ENCODE peak calls at places on chromosome 7, in seven cellular contexts. L, K, D, P, B, S and J are unnamed samples.

GRCh38 chr7:7183833-7184463 is 1.6 kb downstream of the C1GALT1 start:
- DNase-seq in L (no peak), K (peak), D (no peak), P (no peak), B (no peak), S (no peak), J (peak)

GRCh38 chr7:106862317-106863183 is 2.5 kb upstream of the PIK3CG start:
- DNase-seq in L (peak), K (peak), D (no peak), P (no peak), B (no peak), S (no peak), J (peak)

GRCh38 chr7:126727930-126728331 is 524.8 kb downstream of the GRM8 start:
- DNase-seq in L (no peak), K (no peak), D (no peak), P (peak), B (no peak), S (no peak), J (peak)

GRCh38 chr7:8063706-8064297 is 95.2 kb downstream of the GLCCI1 start:
- DNase-seq in L (peak), K (peak), D (no peak), P (no peak), B (no peak), S (no peak), J (no peak)

GRCh38 chr7:100673942-100674431 is 447 bp downstream of the GNB2 start:
- DNase-seq in L (no peak), K (peak), D (no peak), P (no peak), B (no peak), S (peak), J (peak)

GRCh38 chr7:79790863-79791262 is 337.4 kb upstream of the MAGI2 start:
- DNase-seq in L (peak), K (no peak), D (no peak), P (no peak), B (no peak), S (no peak), J (no peak)

GRCh38 chr7:50672045-50672444 is 106.8 kb upstream of the DDC start:
- DNase-seq in L (no peak), K (no peak), D (no peak), P (no peak), B (no peak), S (no peak), J (no peak)

GRCh38 chr7:34558026-34558425 is 100.0 kb upstream of the NPSR1 start:
- DNase-seq in L (no peak), K (no peak), D (no peak), P (no peak), B (no peak), S (no peak), J (no peak)

GRCh38 chr7:15561840-15562239 is at the start of gene AGMO:
- DNase-seq in L (no peak), K (peak), D (no peak), P (peak), B (no peak), S (peak), J (peak)

GRCh38 chr7:104926905-104927454 is 87.0 kb upstream of the KMT2E start:
- DNase-seq in L (no peak), K (no peak), D (no peak), P (peak), B (no peak), S (no peak), J (no peak)

GRCh38 chr7:138935438-138936079 is 45.6 kb downstream of the KIAA1549 start:
- DNase-seq in L (peak), K (peak), D (no peak), P (peak), B (no peak), S (no peak), J (peak)

GRCh38 chr7:159147246-159147645 is 2.6 kb upstream of the VIPR2 start:
- DNase-seq in L (no peak), K (no peak), D (no peak), P (no peak), B (no peak), S (no peak), J (no peak)

GRCh38 chr7:152520861-152521302 is 85.1 kb upstream of the KMT2C start:
- DNase-seq in L (no peak), K (no peak), D (no peak), P (no peak), B (no peak), S (no peak), J (peak)

GRCh38 chr7:798921-799470 is 33.3 kb upstream of the SUN1 start:
- DNase-seq in L (no peak), K (no peak), D (no peak), P (no peak), B (no peak), S (no peak), J (no peak)

GRCh38 chr7:38382627-38383026 is 109.2 kb upstream of the TARP start:
- DNase-seq in L (peak), K (no peak), D (no peak), P (no peak), B (no peak), S (no peak), J (peak)

GRCh38 chr7:112042631-112043030 is 163.6 kb downstream of the DOCK4 start:
- DNase-seq in L (no peak), K (no peak), D (no peak), P (no peak), B (no peak), S (no peak), J (no peak)

GRCh38 chr7:104643587-104644217 is 315.3 kb downstream of the LHFPL3 start:
- DNase-seq in L (no peak), K (peak), D (peak), P (peak), B (no peak), S (no peak), J (peak)

GRCh38 chr7:138934861-138935260 is 46.3 kb downstream of the KIAA1549 start:
- DNase-seq in L (peak), K (peak), D (no peak), P (peak), B (no peak), S (no peak), J (peak)

GRCh38 chr7:80334908-80335307 is 177.0 kb downstream of the GNAT3 start:
- DNase-seq in L (no peak), K (peak), D (no peak), P (no peak), B (no peak), S (no peak), J (no peak)

GRCh38 chr7:12239821-12240220 is 28.7 kb downstream of the TMEM106B start:
- DNase-seq in L (no peak), K (no peak), D (no peak), P (no peak), B (no peak), S (no peak), J (no peak)

GRCh38 chr7:2607122-2607912 is 24.5 kb upstream of the TTYH3 start:
- DNase-seq in L (no peak), K (no peak), D (no peak), P (no peak), B (no peak), S (peak), J (peak)
- TF ChIP-seq CTCF in L (no peak), K (no peak), D (no peak), P (no peak), B (no peak), S (no peak), J (no peak)

DNA sequence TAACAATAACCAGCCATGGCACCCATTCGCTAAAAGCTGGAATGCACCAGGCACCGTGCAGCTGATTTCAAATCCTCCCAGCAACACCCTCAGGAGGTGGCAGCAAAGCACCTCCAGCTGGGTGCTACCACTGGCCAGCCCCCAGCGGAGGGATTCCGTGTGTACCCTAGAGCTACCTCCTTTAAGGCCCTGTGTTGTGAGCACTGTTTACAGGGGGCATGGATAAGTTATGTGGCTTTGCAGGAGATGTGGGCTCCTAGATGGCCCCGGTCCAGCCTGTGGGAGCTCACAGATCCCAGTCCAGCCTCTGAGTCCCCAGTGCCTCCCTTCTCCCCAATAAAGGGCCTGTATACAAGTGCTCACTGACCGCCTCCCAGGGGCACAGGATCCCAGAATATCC is 27.1 kb downstream of the TNRC18 start:
- DNase-seq in L (no peak), K (peak), D (no peak), P (peak), B (no peak), S (no peak), J (no peak)
- TF ChIP-seq CTCF in L (no peak), K (no peak), D (no peak), P (peak), B (no peak), S (peak), J (no peak)

GRCh38 chr7:130095812-130096211 is 25.5 kb downstream of the KLHDC10 start:
- DNase-seq in L (peak), K (peak), D (no peak), P (no peak), B (no peak), S (no peak), J (no peak)

GRCh38 chr7:130091999-130092398 is 21.7 kb downstream of the KLHDC10 start:
- DNase-seq in L (no peak), K (no peak), D (no peak), P (no peak), B (no peak), S (no peak), J (no peak)

GRCh38 chr7:130099331-130099730 is 29.0 kb downstream of the KLHDC10 start:
- DNase-seq in L (peak), K (no peak), D (no peak), P (no peak), B (no peak), S (no peak), J (no peak)

GRCh38 chr7:130092598-130092997 is 22.3 kb downstream of the KLHDC10 start:
- DNase-seq in L (no peak), K (no peak), D (no peak), P (no peak), B (no peak), S (no peak), J (no peak)

GRCh38 chr7:130096243-130096827 is 26.0 kb downstream of the KLHDC10 start:
- DNase-seq in L (no peak), K (peak), D (no peak), P (no peak), B (no peak), S (no peak), J (peak)
- TF ChIP-seq CTCF in L (peak), K (peak), D (no peak), P (no peak), B (peak), S (no peak), J (peak)

DNA sequence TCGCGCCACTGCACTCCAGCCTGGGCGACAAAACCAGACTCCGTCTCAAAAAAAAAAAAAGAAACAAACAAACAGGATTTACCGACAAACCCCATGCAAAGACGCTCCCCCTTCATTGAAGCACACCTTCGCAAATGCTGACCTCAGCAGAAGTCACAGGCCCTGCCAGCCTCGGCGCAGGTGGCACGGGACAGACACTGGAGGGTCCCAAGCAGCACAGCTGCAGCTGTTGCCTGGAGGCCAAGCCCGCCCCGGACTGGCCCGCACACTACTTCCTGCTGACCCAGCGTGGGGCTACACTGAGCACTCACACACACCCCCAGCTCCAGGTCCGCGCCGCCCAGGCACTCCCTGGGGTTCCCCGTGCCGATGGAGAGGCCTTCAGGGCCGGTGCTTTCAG is 31.2 kb downstream of the SNX8 start:
- DNase-seq in L (no peak), K (no peak), D (no peak), P (no peak), B (no peak), S (no peak), J (no peak)
- TF ChIP-seq CTCF in L (no peak), K (no peak), D (no peak), P (no peak), B (no peak), S (no peak), J (no peak)